ENCODE peak calls at places on chromosomes 11 and 22, in seven cellular contexts. W is stimulated activated CD8-positive, alpha-beta memory T cell treated with anti-CD3 and anti-CD28 coated beads, Interleukin-15, amount 100 ng/mL, for 24 hours; T is MCF 10A; L is SJSA1; X is hypothalamus; U is fibroblast of lung; E is NAMALWA. I is an unnamed sample.

GRCh38 chr11:12281571-12282478 is 95.5 kb upstream of the PARVA start:
- DNase-seq in W (peak; percentile 50), T (peak; percentile 83), L (peak; percentile 80), X (peak; percentile 76), U (peak; percentile 85), E (peak; percentile 77), I (peak; percentile 85)

GRCh38 chr11:44826922-44827643 is 100.3 kb downstream of the TSPAN18 start:
- DNase-seq in W (no peak), T (no peak), L (no peak), X (no peak), U (no peak), E (no peak), I (no peak)

GRCh38 chr11:79434263-79434662 is 6.6 kb downstream of the TENM4 start:
- DNase-seq in W (no peak), T (no peak), L (no peak), X (no peak), U (no peak), E (no peak), I (no peak)

GRCh38 chr11:101914349-101914736 is 467 bp upstream of the CEP126 start:
- DNase-seq in W (no peak), T (no peak), L (no peak), X (no peak), U (peak; percentile 61), E (no peak), I (no peak)

GRCh38 chr11:108960498-108960897 is 295.6 kb downstream of the DDX10 start:
- DNase-seq in W (no peak), T (peak; percentile 31), L (peak; percentile 23), X (no peak), U (no peak), E (no peak), I (peak; percentile 33)

GRCh38 chr22:37175414-37176144 is 12.5 kb downstream of the C1QTNF6 start:
- DNase-seq in W (no peak), T (peak; percentile 57), L (no peak), X (no peak), U (no peak), E (no peak), I (peak; percentile 31)

GRCh38 chr11:13012037-13012693 is 3.0 kb downstream of the RASSF10 start:
- DNase-seq in W (no peak), T (no peak), L (no peak), X (no peak), U (no peak), E (no peak), I (peak; percentile 11)

GRCh38 chr11:73374130-73374529 is 2.1 kb upstream of the RELT start:
- DNase-seq in W (no peak), T (no peak), L (no peak), X (no peak), U (no peak), E (no peak), I (no peak)

GRCh38 chr11:74468521-74469280 is 1.4 kb upstream of the KCNE3 start:
- DNase-seq in W (no peak), T (no peak), L (no peak), X (no peak), U (no peak), E (no peak), I (no peak)